ENCODE peak calls at places on chromosomes 2 and 18, in five cellular contexts. S, B, W, J and H are unnamed samples.

GRCh38 chr2:675982-676646 is 1.1 kb downstream of the TMEM18 start:
- DNase-seq in S (peak; percentile 31), B (no peak), W (peak; percentile 79), J (peak; percentile 46), H (no peak)

GRCh38 chr2:25228848-25229674 is 60.7 kb upstream of the POMC start:
- DNase-seq in S (peak; percentile 42), B (peak; percentile 66), W (peak; percentile 94), J (peak; percentile 69), H (peak; percentile 54)

GRCh38 chr2:8987413-8987812 is 16.1 kb downstream of the MBOAT2 start:
- DNase-seq in S (no peak), B (no peak), W (no peak), J (no peak), H (no peak)

GRCh38 chr2:172525601-172526000 is 30.3 kb upstream of the PDK1 start:
- DNase-seq in S (no peak), B (no peak), W (peak; percentile 40), J (no peak), H (no peak)

GRCh38 chr2:186612555-186613440 is 22.9 kb downstream of the ITGAV start:
- DNase-seq in S (no peak), B (no peak), W (no peak), J (no peak), H (no peak)

GRCh38 chr2:231189571-231190495 is 8.6 kb upstream of the ARMC9 start:
- DNase-seq in S (no peak), B (no peak), W (peak; percentile 57), J (peak; percentile 16), H (no peak)

GRCh38 chr2:206240335-206240734 is 34.1 kb upstream of the ZDBF2 start:
- DNase-seq in S (no peak), B (no peak), W (no peak), J (no peak), H (no peak)

GRCh38 chr18:76452357-76452756 is 42.7 kb downstream of the ZNF516 start:
- DNase-seq in S (no peak), B (no peak), W (peak; percentile 35), J (no peak), H (no peak)

GRCh38 chr2:29336334-29336733 is 221.1 kb downstream of the CLIP4 start:
- DNase-seq in S (no peak), B (no peak), W (no peak), J (no peak), H (no peak)

GRCh38 chr2:134110532-134110931 is 143.3 kb upstream of the MGAT5 start:
- DNase-seq in S (no peak), B (no peak), W (no peak), J (no peak), H (no peak)

GRCh38 chr2:148044322-148044721 is 23.4 kb downstream of the MBD5 start:
- DNase-seq in S (no peak), B (no peak), W (no peak), J (no peak), H (no peak)

GRCh38 chr2:105778344-105778607 is 33.6 kb downstream of the NCK2 start:
- DNase-seq in S (no peak), B (no peak), W (no peak), J (no peak), H (no peak)

GRCh38 chr2:202102425-202103005 is 29.5 kb downstream of the KIAA2012 start:
- DNase-seq in S (no peak), B (no peak), W (no peak), J (no peak), H (no peak)

GRCh38 chr2:9178110-9178904 is 28.3 kb upstream of the ASAP2 start:
- DNase-seq in S (peak; percentile 53), B (no peak), W (peak; percentile 40), J (peak; percentile 50), H (no peak)

GRCh38 chr2:188770296-188770695 is 203.9 kb upstream of the COL3A1 start:
- DNase-seq in S (no peak), B (no peak), W (no peak), J (no peak), H (no peak)

GRCh38 chr2:230217424-230217823 is 2.4 kb downstream of the SP110 start:
- DNase-seq in S (no peak), B (no peak), W (no peak), J (no peak), H (no peak)

GRCh38 chr2:1614564-1614963 is 129.8 kb downstream of the PXDN start:
- DNase-seq in S (no peak), B (no peak), W (peak; percentile 21), J (no peak), H (no peak)

GRCh38 chr2:205721057-205721767 is 38.9 kb downstream of the NRP2 start:
- DNase-seq in S (no peak), B (no peak), W (peak; percentile 73), J (no peak), H (no peak)

GRCh38 chr2:169964740-169965139 is 137.5 kb downstream of the UBR3 start:
- DNase-seq in S (peak; percentile 52), B (no peak), W (no peak), J (no peak), H (no peak)

GRCh38 chr2:70647873-70648481 is 94.4 kb upstream of the TGFA start:
- DNase-seq in S (peak; percentile 51), B (peak; percentile 67), W (peak; percentile 91), J (peak; percentile 72), H (peak; percentile 27)

GRCh38 chr2:29066271-29066860 is 8.0 kb downstream of the PCARE start:
- DNase-seq in S (no peak), B (peak; percentile 28), W (no peak), J (no peak), H (no peak)

GRCh38 chr18:47149457-47150028 is 757 bp downstream of the HDHD2 start:
- DNase-seq in S (no peak), B (no peak), W (peak; percentile 54), J (no peak), H (no peak)

GRCh38 chr2:28296243-28296642 is 96.4 kb upstream of the FOSL2 start:
- DNase-seq in S (no peak), B (no peak), W (no peak), J (no peak), H (no peak)

GRCh38 chr2:4898706-4899105 is 793.5 kb upstream of the SOX11 start:
- DNase-seq in S (no peak), B (no peak), W (no peak), J (no peak), H (no peak)

GRCh38 chr2:135246856-135247255 is 194.8 kb downstream of the RAB3GAP1 start:
- DNase-seq in S (no peak), B (no peak), W (no peak), J (no peak), H (no peak)

GRCh38 chr18:58350526-58350925 is 278.4 kb downstream of the ALPK2 start:
- DNase-seq in S (no peak), B (no peak), W (no peak), J (no peak), H (no peak)

GRCh38 chr2:74430502-74430901 is 9.0 kb downstream of the WDR54 start:
- DNase-seq in S (no peak), B (no peak), W (no peak), J (no peak), H (no peak)

GRCh38 chr18:35500113-35500512 is 2.4 kb upstream of the INO80C start:
- DNase-seq in S (no peak), B (no peak), W (peak; percentile 35), J (no peak), H (no peak)

GRCh38 chr2:64222351-64222750 is 78.1 kb upstream of the PELI1 start:
- DNase-seq in S (peak; percentile 70), B (no peak), W (no peak), J (no peak), H (no peak)
- TF ChIP-seq POLR2AphosphoS5 in S (peak; percentile 79), B (peak; percentile 57), W (no peak), J (no peak), H (no peak)

GRCh38 chr2:109171444-109172334 is 42.7 kb downstream of the SH3RF3 start:
- DNase-seq in S (peak; percentile 45), B (no peak), W (no peak), J (peak; percentile 54), H (no peak)
- TF ChIP-seq POLR2AphosphoS5 in S (peak; percentile 75), B (no peak), W (no peak), J (peak; percentile 72), H (no peak)

DNA sequence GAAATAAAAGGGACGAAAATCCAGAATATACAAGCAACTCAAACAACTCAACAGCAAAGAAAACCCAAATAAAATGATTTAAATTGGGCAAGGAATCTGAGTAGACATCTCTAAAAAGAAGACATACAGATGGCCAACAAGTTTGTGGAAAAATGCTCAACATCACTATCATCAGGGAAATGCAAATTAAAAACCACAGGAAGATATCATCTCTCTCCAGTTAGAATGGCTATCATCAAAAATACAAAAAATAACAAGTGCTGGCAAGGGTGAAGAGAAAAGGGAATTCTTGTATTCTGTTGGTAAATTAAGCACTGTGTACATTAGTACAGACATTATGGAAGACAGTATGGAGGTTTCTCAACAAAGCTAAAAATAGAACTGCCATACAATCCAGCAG is 80.0 kb downstream of the RAB31 start:
- DNase-seq in S (no peak), B (no peak), W (no peak), J (no peak), H (no peak)
- TF ChIP-seq POLR2AphosphoS5 in S (no peak), B (no peak), W (no peak), J (no peak), H (no peak)

GRCh38 chr2:3413642-3414041 is 34.1 kb downstream of the TRAPPC12 start:
- DNase-seq in S (no peak), B (no peak), W (no peak), J (no peak), H (no peak)

GRCh38 chr2:3414133-3414856 is 34.8 kb downstream of the TRAPPC12 start:
- DNase-seq in S (no peak), B (no peak), W (no peak), J (no peak), H (no peak)

GRCh38 chr2:3409627-3410170 is 30.2 kb downstream of the TRAPPC12 start:
- DNase-seq in S (no peak), B (no peak), W (no peak), J (no peak), H (no peak)

GRCh38 chr2:3408781-3409180 is 29.3 kb downstream of the TRAPPC12 start:
- DNase-seq in S (no peak), B (no peak), W (no peak), J (no peak), H (no peak)

DNA sequence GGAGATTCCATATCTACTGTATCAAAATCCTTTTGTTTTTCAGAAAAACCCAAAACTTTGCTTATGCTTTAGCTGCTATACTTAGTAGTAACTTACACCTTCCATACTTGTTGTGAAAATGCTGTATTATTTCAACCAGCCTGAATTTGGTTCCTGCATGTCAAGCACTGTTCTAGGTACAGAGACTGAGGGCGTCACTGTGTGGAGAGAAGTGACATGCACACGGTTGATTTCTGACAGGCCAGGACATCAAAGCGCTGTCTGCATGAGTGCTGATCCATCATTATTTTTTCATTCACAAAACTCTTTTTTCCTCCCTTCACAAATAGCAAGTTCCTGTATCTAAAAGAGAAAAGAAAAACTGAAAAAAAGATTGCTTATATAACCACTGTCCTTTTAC is 31.6 kb downstream of the TRAPPC12 start:
- DNase-seq in S (no peak), B (no peak), W (no peak), J (no peak), H (no peak)
- TF ChIP-seq POLR2AphosphoS5 in S (no peak), B (no peak), W (no peak), J (no peak), H (no peak)